ENCODE peak calls at places on chromosomes 7 and 10, in five cellular contexts. E is activated CD4-positive, CD25-positive, alpha-beta regulatory T cell treated with anti-CD3 and anti-CD28 coated beads, Interleukin-2, amount 50 U/mL, for 72 hours; C is activated CD4-positive, alpha-beta T cell treated with anti-CD3 and anti-CD28 coated beads for 24 hours; K is EL; I is iPS DF 19.7. G is an unnamed sample.

GRCh38 chr7:1385809-1386622 is 73.3 kb downstream of the MICALL2 start:
- DNase-seq in E (no peak), C (no peak), K (no peak), I (no peak), G (no peak)

GRCh38 chr7:34168013-34168412 is 262.7 kb downstream of the BMPER start:
- DNase-seq in E (no peak), C (no peak), K (no peak), I (no peak), G (no peak)

GRCh38 chr7:101231644-101232043 is 6.0 kb downstream of the CLDN15 start:
- DNase-seq in E (no peak), C (no peak), K (no peak), I (no peak), G (no peak)

GRCh38 chr7:66183700-66184099 is 21.4 kb upstream of the TPST1 start:
- DNase-seq in E (no peak), C (no peak), K (peak), I (no peak), G (no peak)

GRCh38 chr7:106717997-106718871 is 57.3 kb upstream of the CCDC71L start:
- DNase-seq in E (peak), C (peak), K (peak), I (no peak), G (no peak)

GRCh38 chr7:127674361-127674760 is 22.4 kb downstream of the SND1 start:
- DNase-seq in E (no peak), C (no peak), K (peak), I (no peak), G (no peak)

GRCh38 chr10:57964371-57964770 is 303.3 kb downstream of the IPMK start:
- DNase-seq in E (no peak), C (no peak), K (peak), I (no peak), G (no peak)

GRCh38 chr7:44225566-44226395 is 25.0 kb downstream of the YKT6 start:
- DNase-seq in E (no peak), C (no peak), K (no peak), I (no peak), G (no peak)

GRCh38 chr7:80721880-80722595 is 83.6 kb downstream of the CD36 start:
- DNase-seq in E (no peak), C (no peak), K (peak), I (no peak), G (no peak)

GRCh38 chr7:93036807-93037206 is 81.0 kb downstream of the SAMD9 start:
- DNase-seq in E (no peak), C (peak), K (no peak), I (no peak), G (no peak)

GRCh38 chr10:111107023-111107422 is 30.2 kb downstream of the ADRA2A start:
- DNase-seq in E (no peak), C (no peak), K (no peak), I (no peak), G (no peak)

GRCh38 chr10:119177708-119178370 is 773 bp downstream of the PRDX3 start:
- DNase-seq in E (peak), C (no peak), K (no peak), I (no peak), G (no peak)

GRCh38 chr7:30771859-30772429 is 727 bp downstream of the MINDY4 start:
- DNase-seq in E (no peak), C (no peak), K (peak), I (no peak), G (no peak)

GRCh38 chr7:131424219-131424822 is 96.6 kb downstream of the MKLN1 start:
- DNase-seq in E (no peak), C (peak), K (peak), I (no peak), G (no peak)

GRCh38 chr10:42836771-42837468 is 54.3 kb downstream of the BMS1 start:
- DNase-seq in E (no peak), C (no peak), K (peak), I (no peak), G (no peak)

GRCh38 chr7:157386979-157387800 is 50.4 kb downstream of the DNAJB6 start:
- DNase-seq in E (peak), C (peak), K (peak), I (peak), G (peak)

GRCh38 chr7:6279341-6279740 is 6.9 kb upstream of the CYTH3 start:
- DNase-seq in E (no peak), C (no peak), K (no peak), I (no peak), G (no peak)

GRCh38 chr10:132468201-132468600 is 69.4 kb upstream of the INPP5A start:
- DNase-seq in E (no peak), C (no peak), K (no peak), I (no peak), G (peak)

GRCh38 chr10:71618176-71618575 is 101.4 kb downstream of the C10orf105 start:
- DNase-seq in E (no peak), C (no peak), K (no peak), I (no peak), G (no peak)

GRCh38 chr7:128259131-128260056 is 18.3 kb downstream of the LEP start:
- DNase-seq in E (no peak), C (no peak), K (peak), I (no peak), G (peak)

GRCh38 chr10:110358869-110359629 is 54.3 kb upstream of the SMNDC1 start:
- DNase-seq in E (peak), C (no peak), K (peak), I (no peak), G (no peak)

GRCh38 chr7:72706521-72706920 is 121.5 kb downstream of the TYW1B start:
- DNase-seq in E (no peak), C (no peak), K (peak), I (no peak), G (no peak)

GRCh38 chr7:116526897-116527296 is 2.1 kb downstream of the CAV1 start:
- DNase-seq in E (no peak), C (no peak), K (peak), I (no peak), G (no peak)

GRCh38 chr10:57338823-57339558 is 928.7 kb downstream of the IPMK start:
- DNase-seq in E (no peak), C (no peak), K (peak), I (no peak), G (no peak)

GRCh38 chr7:77415822-77416620 is at the start of gene GSAP:
- DNase-seq in E (peak), C (no peak), K (peak), I (no peak), G (peak)

GRCh38 chr7:5223646-5224340 is 33.8 kb downstream of the WIPI2 start:
- DNase-seq in E (no peak), C (no peak), K (no peak), I (no peak), G (no peak)

GRCh38 chr10:33287112-33287511 is 47.4 kb downstream of the NRP1 start:
- DNase-seq in E (no peak), C (no peak), K (no peak), I (no peak), G (no peak)

GRCh38 chr10:58781873-58782488 is 269.3 kb downstream of the BICC1 start:
- DNase-seq in E (no peak), C (no peak), K (peak), I (no peak), G (no peak)

GRCh38 chr10:8302565-8302964 is 248.1 kb downstream of the GATA3 start:
- DNase-seq in E (no peak), C (no peak), K (no peak), I (no peak), G (no peak)

GRCh38 chr7:43517464-43517863 is 65.4 kb upstream of the STK17A start:
- DNase-seq in E (no peak), C (no peak), K (no peak), I (no peak), G (no peak)

GRCh38 chr10:21048086-21048485 is 151.0 kb upstream of the NEBL start:
- DNase-seq in E (no peak), C (no peak), K (no peak), I (no peak), G (no peak)

GRCh38 chr7:134905375-134905774 is 80.9 kb upstream of the AGBL3 start:
- DNase-seq in E (no peak), C (no peak), K (peak), I (no peak), G (peak)

G was measured in left colon.